ENCODE peak calls at places on chromosomes 4 and X, in four cellular contexts. One of them, this sample, is unnamed.

GRCh38 chr4:141011799-141012377 is 121.4 kb downstream of the RNF150 start:
- DNase-seq in sigmoid colon: peak
- DNase-seq in IMR-90: no peak
- DNase-seq in AG09309: no peak
- DNase-seq in this sample: no peak

GRCh38 chr4:78553526-78554060 is 2.0 kb downstream of the ANXA3 start:
- DNase-seq in AG09309: no peak
- DNase-seq in IMR-90: no peak
- DNase-seq in sigmoid colon: no peak
- DNase-seq in this sample: peak

GRCh38 chr4:19438228-19438627 is 813.5 kb upstream of the SLIT2 start:
- DNase-seq in sigmoid colon: no peak
- DNase-seq in AG09309: no peak
- DNase-seq in IMR-90: peak
- DNase-seq in this sample: peak

GRCh38 chrX:23901805-23902204 is 5.9 kb downstream of the APOO start:
- DNase-seq in AG09309: no peak
- DNase-seq in IMR-90: peak
- DNase-seq in sigmoid colon: peak
- DNase-seq in this sample: peak

GRCh38 chrX:132491191-132491590 is 2.4 kb upstream of the MBNL3 start:
- DNase-seq in AG09309: no peak
- DNase-seq in sigmoid colon: no peak
- DNase-seq in IMR-90: no peak
- DNase-seq in this sample: no peak

GRCh38 chr4:61294001-61294400 is 93.9 kb downstream of the ADGRL3 start:
- DNase-seq in IMR-90: no peak
- DNase-seq in sigmoid colon: no peak
- DNase-seq in AG09309: no peak
- DNase-seq in this sample: no peak

GRCh38 chr4:153485860-153486259 is 19.7 kb downstream of the TMEM131L start:
- DNase-seq in AG09309: no peak
- DNase-seq in sigmoid colon: no peak
- DNase-seq in IMR-90: no peak
- DNase-seq in this sample: no peak

GRCh38 chr4:25441519-25442117 is 64.6 kb downstream of the ANAPC4 start:
- DNase-seq in AG09309: no peak
- DNase-seq in IMR-90: peak
- DNase-seq in sigmoid colon: no peak
- DNase-seq in this sample: peak

GRCh38 chr4:95124906-95125504 is 367.2 kb downstream of the BMPR1B start:
- DNase-seq in IMR-90: peak
- DNase-seq in sigmoid colon: no peak
- DNase-seq in AG09309: peak
- DNase-seq in this sample: peak

GRCh38 chr4:5753766-5754528 is 42.9 kb downstream of the EVC start:
- DNase-seq in IMR-90: peak
- DNase-seq in sigmoid colon: no peak
- DNase-seq in AG09309: peak
- DNase-seq in this sample: peak

GRCh38 chr4:79678472-79679202 is 270.6 kb upstream of the GK2 start:
- DNase-seq in sigmoid colon: no peak
- DNase-seq in IMR-90: peak
- DNase-seq in AG09309: no peak
- DNase-seq in this sample: peak

GRCh38 chr4:24434193-24434728 is 150.1 kb downstream of the DHX15 start:
- DNase-seq in sigmoid colon: no peak
- DNase-seq in IMR-90: no peak
- DNase-seq in AG09309: no peak
- DNase-seq in this sample: no peak

GRCh38 chr4:7237863-7238262 is 45.5 kb downstream of the SORCS2 start:
- DNase-seq in sigmoid colon: no peak
- DNase-seq in IMR-90: peak
- DNase-seq in AG09309: no peak
- DNase-seq in this sample: no peak

GRCh38 chr4:19739101-19739651 is 512.5 kb upstream of the SLIT2 start:
- DNase-seq in AG09309: peak
- DNase-seq in sigmoid colon: no peak
- DNase-seq in IMR-90: peak
- DNase-seq in this sample: peak

GRCh38 chr4:80049813-80050534 is 23.1 kb downstream of the ANTXR2 start:
- DNase-seq in AG09309: no peak
- DNase-seq in sigmoid colon: no peak
- DNase-seq in IMR-90: no peak
- DNase-seq in this sample: no peak

GRCh38 chr4:94566420-94566819 is 114.7 kb downstream of the PDLIM5 start:
- DNase-seq in IMR-90: no peak
- DNase-seq in AG09309: no peak
- DNase-seq in sigmoid colon: no peak
- DNase-seq in this sample: no peak

GRCh38 chrX:16123222-16123786 is at the start of gene GRPR:
- DNase-seq in IMR-90: peak
- DNase-seq in AG09309: peak
- DNase-seq in sigmoid colon: peak
- DNase-seq in this sample: peak

GRCh38 chr4:1598206-1598605 is 85.9 kb downstream of the FAM53A start:
- DNase-seq in sigmoid colon: peak
- DNase-seq in IMR-90: no peak
- DNase-seq in AG09309: no peak
- DNase-seq in this sample: no peak

GRCh38 chrX:65726708-65727107 is 59.3 kb downstream of the MSN start:
- DNase-seq in sigmoid colon: no peak
- DNase-seq in AG09309: no peak
- DNase-seq in IMR-90: no peak
- DNase-seq in this sample: no peak

GRCh38 chr4:23161787-23162186 is 469.1 kb downstream of the GBA3 start:
- DNase-seq in AG09309: no peak
- DNase-seq in IMR-90: no peak
- DNase-seq in sigmoid colon: no peak
- DNase-seq in this sample: no peak

GRCh38 chr4:184647391-184648101 is 1.7 kb downstream of the CASP3 start:
- DNase-seq in sigmoid colon: no peak
- DNase-seq in AG09309: no peak
- DNase-seq in IMR-90: peak
- DNase-seq in this sample: peak

GRCh38 chr4:143085224-143085623 is 99.5 kb upstream of the USP38 start:
- DNase-seq in sigmoid colon: no peak
- DNase-seq in AG09309: no peak
- DNase-seq in IMR-90: peak
- DNase-seq in this sample: peak

GRCh38 chrX:29858714-29859113 is 356.6 kb upstream of the MAGEB2 start:
- DNase-seq in IMR-90: peak
- DNase-seq in sigmoid colon: no peak
- DNase-seq in AG09309: no peak
- DNase-seq in this sample: peak

GRCh38 chr4:47235721-47236120 is 204.4 kb downstream of the GABRB1 start:
- DNase-seq in IMR-90: no peak
- DNase-seq in sigmoid colon: no peak
- DNase-seq in AG09309: no peak
- DNase-seq in this sample: peak

GRCh38 chr4:8537041-8537461 is 43.1 kb upstream of the GPR78 start:
- DNase-seq in sigmoid colon: peak
- DNase-seq in IMR-90: peak
- DNase-seq in AG09309: no peak
- DNase-seq in this sample: peak

GRCh38 chrX:101450951-101451350 is 34.3 kb upstream of the ARMCX4 start:
- DNase-seq in IMR-90: peak
- DNase-seq in sigmoid colon: no peak
- DNase-seq in AG09309: no peak
- DNase-seq in this sample: peak

GRCh38 chrX:48736878-48737212 is 24.7 kb upstream of the GLOD5 start:
- DNase-seq in sigmoid colon: no peak
- DNase-seq in AG09309: no peak
- DNase-seq in IMR-90: no peak
- DNase-seq in this sample: no peak
- H3K4me3 ChIP-seq in sigmoid colon: peak
- H3K4me3 ChIP-seq in AG09309: peak
- H3K4me3 ChIP-seq in IMR-90: peak
- H3K4me3 ChIP-seq in this sample: peak

GRCh38 chrX:373641-374471 is 12.9 kb downstream of the PPP2R3B start:
- DNase-seq in AG09309: no peak
- DNase-seq in sigmoid colon: no peak
- DNase-seq in IMR-90: peak
- DNase-seq in this sample: peak
- H3K4me3 ChIP-seq in AG09309: peak
- H3K4me3 ChIP-seq in sigmoid colon: peak
- H3K4me3 ChIP-seq in IMR-90: peak
- H3K4me3 ChIP-seq in this sample: peak

GRCh38 chrX:1493317-1493856 is 40.7 kb upstream of the ASMTL start:
- DNase-seq in AG09309: no peak
- DNase-seq in sigmoid colon: peak
- DNase-seq in IMR-90: no peak
- DNase-seq in this sample: no peak
- H3K4me3 ChIP-seq in AG09309: no peak
- H3K4me3 ChIP-seq in sigmoid colon: no peak
- H3K4me3 ChIP-seq in IMR-90: no peak
- H3K4me3 ChIP-seq in this sample: no peak

GRCh38 chrX:372856-373640 is 13.7 kb downstream of the PPP2R3B start:
- DNase-seq in sigmoid colon: no peak
- DNase-seq in IMR-90: peak
- DNase-seq in AG09309: no peak
- DNase-seq in this sample: peak

GRCh38 chrX:375181-376036 is 11.3 kb downstream of the PPP2R3B start:
- DNase-seq in sigmoid colon: no peak
- DNase-seq in AG09309: no peak
- DNase-seq in IMR-90: no peak
- DNase-seq in this sample: no peak

GRCh38 chrX:370963-371745 is 15.6 kb downstream of the PPP2R3B start:
- DNase-seq in AG09309: no peak
- DNase-seq in IMR-90: no peak
- DNase-seq in sigmoid colon: no peak
- DNase-seq in this sample: no peak

GRCh38 chrX:371907-372306 is 14.8 kb downstream of the PPP2R3B start:
- DNase-seq in sigmoid colon: no peak
- DNase-seq in IMR-90: no peak
- DNase-seq in AG09309: no peak
- DNase-seq in this sample: no peak

DNA sequence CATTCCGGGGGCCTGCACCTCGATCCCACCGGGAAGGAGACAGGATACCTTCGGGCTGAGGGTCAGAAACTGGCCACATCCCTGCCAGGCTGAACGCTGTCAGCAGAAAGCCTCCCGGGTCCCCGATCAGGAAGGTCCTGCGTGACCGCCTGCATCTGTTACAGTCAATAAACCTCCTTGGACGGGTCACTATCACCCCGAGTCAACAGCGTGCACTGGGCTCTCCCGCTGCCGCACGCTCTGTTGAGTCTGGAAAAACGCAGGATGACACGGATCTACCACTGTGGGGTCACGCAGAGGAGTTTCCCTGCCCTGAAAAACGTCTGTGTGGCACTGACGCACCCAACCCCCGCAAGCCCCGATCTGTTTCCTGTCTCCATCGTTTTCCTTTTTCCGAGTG is 12.1 kb downstream of the PPP2R3B start:
- DNase-seq in IMR-90: peak
- DNase-seq in AG09309: no peak
- DNase-seq in sigmoid colon: no peak
- DNase-seq in this sample: peak
- H3K4me3 ChIP-seq in IMR-90: peak
- H3K4me3 ChIP-seq in AG09309: peak
- H3K4me3 ChIP-seq in sigmoid colon: no peak
- H3K4me3 ChIP-seq in this sample: peak

GRCh38 chrX:108397627-108398392 is 40.4 kb downstream of the COL4A6 start:
- DNase-seq in sigmoid colon: no peak
- DNase-seq in IMR-90: peak
- DNase-seq in AG09309: no peak
- DNase-seq in this sample: peak
- H3K4me3 ChIP-seq in sigmoid colon: no peak
- H3K4me3 ChIP-seq in IMR-90: no peak
- H3K4me3 ChIP-seq in AG09309: no peak
- H3K4me3 ChIP-seq in this sample: no peak

This sample was measured in fibroblast of pulmonary artery.